ENCODE peak calls at places on chromosomes 16 and 17, in six cellular contexts. V is midbrain; H is GM12864; L is smooth muscle cell of the brain vasculature; R is stimulated activated naive CD4-positive, alpha-beta T cell treated with Interleukin-2 at 50 U/mL for 16 hours; U is activated T-cell treated with anti-CD3 and anti-CD28 coated beads, Interleukin-2, amount 50 U/mL, for 48 hours. A is an unnamed sample.

GRCh38 chr16:50068550-50068949 is 2.8 kb downstream of the HEATR3 start:
- DNase-seq in R (no peak), L (no peak), U (no peak), V (no peak), H (no peak), A (no peak)

GRCh38 chr17:4710693-4711634 is 532 bp downstream of the ARRB2 start:
- DNase-seq in V (no peak), L (no peak), H (no peak), U (peak), R (peak), A (no peak)

GRCh38 chr17:45784293-45784582 is at the start of gene CRHR1:
- DNase-seq in H (no peak), U (no peak), V (no peak), R (no peak), L (no peak), A (no peak)

GRCh38 chr16:85978976-85979375 is 80.0 kb downstream of the IRF8 start:
- DNase-seq in V (no peak), R (no peak), L (no peak), H (no peak), U (no peak), A (no peak)

GRCh38 chr17:41697122-41697962 is 8.7 kb downstream of the EIF1 start:
- DNase-seq in U (no peak), V (peak), H (no peak), R (no peak), L (no peak), A (no peak)

GRCh38 chr17:53061446-53061845 is 761.3 kb upstream of the KIF2B start:
- DNase-seq in H (no peak), U (no peak), V (no peak), R (no peak), L (no peak), A (no peak)

GRCh38 chr16:3020604-3021448 is 658 bp downstream of the TNFRSF12A start:
- DNase-seq in U (peak), H (no peak), L (peak), R (peak), V (peak), A (no peak)

GRCh38 chr17:28370035-28370743 is at the start of gene VTN:
- DNase-seq in H (no peak), U (no peak), L (no peak), R (no peak), V (no peak), A (no peak)

GRCh38 chr17:17055286-17056166 is 13.3 kb downstream of the MPRIP start:
- DNase-seq in H (no peak), V (no peak), R (no peak), U (no peak), L (no peak), A (no peak)

GRCh38 chr17:957856-958421 is 21.6 kb downstream of the NXN start:
- DNase-seq in R (no peak), U (no peak), L (no peak), H (no peak), V (no peak), A (no peak)

GRCh38 chr17:29007456-29008455 is 1.9 kb upstream of the SEZ6 start:
- DNase-seq in U (no peak), L (no peak), R (no peak), H (no peak), V (no peak), A (no peak)

GRCh38 chr17:30929081-30929633 is 7.4 kb downstream of the ADAP2 start:
- DNase-seq in H (no peak), U (no peak), L (no peak), R (no peak), V (no peak), A (no peak)

GRCh38 chr17:59366040-59366757 is 34.7 kb downstream of the YPEL2 start:
- DNase-seq in L (no peak), U (no peak), H (no peak), V (no peak), R (no peak), A (no peak)